ENCODE peak calls at places on chromosomes 3 and 15, in nine cellular contexts. C is esophagus muscularis mucosa, O is heart left ventricle, B is breast epithelium, T is testis, K is tibial nerve, R is IMR-90, V is body of pancreas, M is endothelial cell of umbilical vein. U is an unnamed sample. For H3K4me1, the result is how much of the 10 kb centered on the place peaks cover.

GRCh38 chr15:45635191-45635638 is 386 bp downstream of the SQOR start:
- DNase-seq in B (peak), K (peak), M (no peak), R (no peak), C (peak), V (peak), O (peak), T (peak), U (peak)

GRCh38 chr3:70737656-70738309 is 425.3 kb upstream of the MDFIC2 start:
- DNase-seq in V (no peak), M (peak), B (no peak), C (no peak), O (no peak), K (no peak), T (no peak), R (no peak), U (no peak)

GRCh38 chr3:23159929-23160328 is 43.2 kb upstream of the UBE2E2 start:
- DNase-seq in O (no peak), T (no peak), K (no peak), R (peak), M (peak), V (no peak), C (no peak), B (no peak), U (no peak)

GRCh38 chr3:38576131-38577088 is 73.1 kb downstream of the SCN5A start:
- DNase-seq in C (peak), M (no peak), K (no peak), V (no peak), T (peak), O (peak), B (no peak), R (no peak), U (no peak)

GRCh38 chr3:44981220-44981619 is 5.2 kb downstream of the EXOSC7 start:
- DNase-seq in C (no peak), O (no peak), T (no peak), V (no peak), R (peak), B (no peak), K (no peak), M (no peak), U (no peak)

GRCh38 chr15:85757939-85758654 is 36.6 kb downstream of the KLHL25 start:
- DNase-seq in C (no peak), O (no peak), T (no peak), M (no peak), B (no peak), R (no peak), K (no peak), V (peak), U (no peak)

GRCh38 chr3:169448501-169448900 is 215.0 kb downstream of the MECOM start:
- DNase-seq in O (no peak), M (no peak), R (peak), B (no peak), V (no peak), T (no peak), C (no peak), K (no peak), U (no peak)

GRCh38 chr3:45957606-45958005 is 14.3 kb downstream of the CXCR6 start:
- DNase-seq in O (no peak), B (no peak), C (no peak), M (no peak), R (no peak), K (no peak), V (no peak), T (no peak), U (no peak)

GRCh38 chr3:27311400-27311799 is 57.8 kb downstream of the NEK10 start:
- DNase-seq in R (peak), O (no peak), M (peak), C (no peak), K (no peak), B (no peak), T (no peak), V (no peak), U (no peak)

GRCh38 chr3:65633018-65633417 is 405.7 kb downstream of the MAGI1 start:
- DNase-seq in R (no peak), K (no peak), V (no peak), C (no peak), B (no peak), M (no peak), T (no peak), O (no peak), U (no peak)

GRCh38 chr3:110670407-110670806 is 401.2 kb upstream of the NECTIN3 start:
- DNase-seq in K (no peak), B (no peak), R (no peak), O (no peak), M (no peak), T (no peak), C (no peak), V (no peak), U (no peak)
- TF ChIP-seq POLR2A in K (no peak), B (no peak), R (no peak), O (no peak), M (no peak), T (no peak), C (no peak), V (no peak), U (no peak)

GRCh38 chr3:62252614-62253147 is 120.7 kb downstream of the FEZF2 start:
- DNase-seq in M (no peak), B (no peak), T (no peak), V (no peak), C (no peak), K (no peak), O (no peak), R (peak), U (peak)
- H3K4me1 ChIP-seq in M (under half), B (under half), T (under half), V (under half), C (under half), K (under half), O (under half), R (under half), U (under half)

DNA sequence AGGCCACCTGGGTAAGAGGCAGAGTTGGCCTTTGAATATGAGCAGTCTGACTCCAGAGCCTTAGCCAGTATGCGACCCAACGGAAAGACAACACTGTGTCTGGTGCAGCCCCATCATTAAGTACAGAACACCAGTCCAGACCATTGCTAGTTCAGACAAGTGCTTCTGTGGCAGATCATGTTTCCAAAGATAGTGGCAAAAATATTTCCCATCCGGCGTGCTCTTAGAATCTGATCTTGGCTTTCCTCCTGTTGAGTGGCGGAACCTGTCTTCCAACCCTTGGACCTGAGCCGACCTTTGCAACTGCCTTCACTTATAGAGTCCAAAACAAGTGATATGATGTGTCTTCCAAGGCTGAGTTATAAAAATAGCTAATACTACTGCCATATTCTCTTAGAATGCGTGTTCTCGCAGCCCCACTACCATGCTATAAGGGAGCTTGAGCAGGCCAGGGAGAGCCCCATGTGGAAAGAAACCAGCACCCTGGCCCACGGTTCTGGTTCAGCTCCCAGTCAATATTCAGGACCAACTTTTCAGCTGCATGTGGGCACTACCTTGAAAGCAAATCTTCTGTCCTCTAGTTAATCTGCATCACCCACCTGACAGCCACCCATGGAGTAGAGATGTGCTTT is 322.4 kb upstream of the SLCO3A1 start:
- DNase-seq in T (no peak), K (no peak), B (peak), O (no peak), V (no peak), M (no peak), R (no peak), C (peak), U (no peak)
- TF ChIP-seq POLR2A in T (no peak), K (no peak), B (no peak), O (no peak), V (no peak), M (no peak), R (no peak), C (no peak), U (no peak)

DNA sequence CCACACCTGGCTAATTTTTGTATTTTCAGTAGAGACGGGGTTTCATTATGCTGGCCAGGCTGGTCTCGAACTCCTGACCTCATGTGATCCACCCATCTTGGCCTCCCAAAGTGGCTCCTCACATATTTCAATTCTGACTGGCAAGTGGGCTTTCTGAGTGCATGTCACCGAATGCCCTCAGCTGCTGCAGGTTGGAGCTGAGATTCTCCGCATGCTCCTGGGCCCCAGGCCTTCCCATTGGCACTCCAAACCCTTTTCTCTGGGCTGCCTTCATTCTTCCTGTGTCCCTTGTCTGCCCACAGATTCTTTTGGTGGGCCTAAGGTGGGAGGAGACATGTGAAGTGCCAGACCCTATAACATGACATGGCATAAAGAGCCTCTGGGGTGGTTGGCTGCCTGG is 67.3 kb downstream of the SYNM start:
- DNase-seq in T (no peak), M (no peak), B (no peak), V (no peak), C (peak), R (no peak), O (no peak), K (no peak), U (no peak)
- H3K4me1 ChIP-seq in T (under half), M (under half), B (under half), V (under half), C (half or more), R (under half), O (under half), K (half or more), U (under half)

DNA sequence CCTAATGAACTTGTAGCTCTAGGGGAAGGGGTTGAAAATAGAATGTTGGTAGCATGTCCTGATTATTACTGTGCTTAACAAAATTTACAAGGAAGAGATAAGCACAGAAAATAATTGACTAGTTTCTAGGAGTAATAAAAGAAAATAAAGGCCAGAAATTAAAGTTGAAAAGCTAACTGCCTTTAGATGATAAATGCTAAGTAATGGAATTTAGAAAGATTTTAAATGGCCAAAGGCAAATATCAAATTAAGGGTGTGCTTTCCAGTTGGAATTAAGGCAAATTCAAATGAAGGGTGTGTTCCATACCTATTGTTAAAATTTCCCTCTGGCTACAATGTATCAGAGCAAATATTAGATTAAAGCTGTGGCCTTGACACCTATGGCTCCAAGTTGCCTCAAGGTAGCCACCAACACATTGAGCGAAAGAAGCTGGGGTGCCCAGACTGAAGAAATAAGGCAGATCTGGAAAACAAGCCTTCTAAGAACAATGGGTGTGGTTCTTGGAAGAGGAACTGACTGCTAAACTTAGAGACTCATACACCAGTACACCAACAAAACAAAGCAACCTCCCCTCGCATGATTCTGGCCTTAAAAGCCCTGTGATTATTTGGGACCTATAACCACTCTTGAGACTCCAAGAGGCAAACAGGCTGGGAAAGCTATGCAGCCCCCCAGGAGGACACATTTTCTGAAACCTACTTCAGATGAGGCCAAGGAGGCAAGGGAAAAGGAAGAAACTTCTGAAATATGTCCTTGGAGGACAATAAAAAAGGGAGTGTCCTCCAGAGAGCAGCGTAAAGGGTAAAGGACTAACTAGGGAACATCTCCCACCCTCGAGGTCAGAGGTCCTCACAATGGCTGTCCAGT is 29.5 kb upstream of the IL16 start:
- DNase-seq in O (no peak), V (no peak), B (no peak), M (no peak), C (no peak), K (no peak), T (peak), R (no peak), U (no peak)
- TF ChIP-seq POLR2A in O (no peak), V (no peak), B (no peak), M (no peak), C (no peak), K (no peak), T (no peak), R (no peak), U (no peak)

GRCh38 chr3:52150860-52151259 is 3.4 kb downstream of the POC1A start:
- DNase-seq in C (no peak), B (no peak), O (no peak), T (no peak), V (no peak), R (no peak), K (no peak), M (no peak), U (no peak)
- H3K4me1 ChIP-seq in C (under half), B (under half), O (under half), T (under half), V (under half), R (under half), K (under half), M (under half), U (under half)

GRCh38 chr3:161250116-161250515 is 29.0 kb downstream of the NMD3 start:
- DNase-seq in C (no peak), O (no peak), R (peak), B (no peak), T (no peak), V (no peak), K (no peak), M (no peak), U (no peak)
- TF ChIP-seq POLR2A in C (no peak), O (no peak), R (no peak), B (no peak), T (no peak), V (no peak), K (no peak), M (no peak), U (no peak)

U was measured in adrenal gland.